ENCODE peak calls at places on chromosome 11, in five cellular contexts. H, T, L, E and X are unnamed samples.

GRCh38 chr11:43944761-43945311 is 2.4 kb downstream of the C11orf96 start:
- DNase-seq in H (peak; percentile 75), T (peak; percentile 71), L (peak; percentile 39), E (peak; percentile 57), X (peak; percentile 84)

GRCh38 chr11:27710536-27710935 is 10.3 kb upstream of the BDNF start:
- DNase-seq in H (no peak), T (no peak), L (no peak), E (no peak), X (no peak)

GRCh38 chr11:77560605-77561004 is 29.1 kb upstream of the AQP11 start:
- DNase-seq in H (no peak), T (no peak), L (no peak), E (peak; percentile 19), X (peak; percentile 89)

GRCh38 chr11:79437981-79438630 is 2.7 kb downstream of the TENM4 start:
- DNase-seq in H (no peak), T (peak; percentile 28), L (no peak), E (peak; percentile 11), X (no peak)

GRCh38 chr11:86041975-86042378 is 26.9 kb downstream of the PICALM start:
- DNase-seq in H (peak; percentile 66), T (peak; percentile 32), L (peak; percentile 61), E (peak; percentile 95), X (peak; percentile 86)

GRCh38 chr11:100903284-100903683 is 216.2 kb downstream of the ARHGAP42 start:
- DNase-seq in H (no peak), T (no peak), L (no peak), E (peak; percentile 8), X (no peak)

GRCh38 chr11:103586756-103587155 is 449.7 kb upstream of the DDI1 start:
- DNase-seq in H (no peak), T (no peak), L (no peak), E (no peak), X (no peak)

GRCh38 chr11:36601145-36601544 is 3.1 kb upstream of the RAG2 start:
- DNase-seq in H (no peak), T (no peak), L (no peak), E (no peak), X (no peak)

GRCh38 chr11:113721462-113722066 is 15.5 kb upstream of the TMPRSS5 start:
- DNase-seq in H (no peak), T (no peak), L (no peak), E (peak; percentile 82), X (no peak)

GRCh38 chr11:47688101-47688500 is 27.1 kb downstream of the AGBL2 start:
- DNase-seq in H (no peak), T (no peak), L (no peak), E (peak; percentile 13), X (no peak)

GRCh38 chr11:69173326-69173725 is 17.6 kb downstream of the SMIM38 start:
- DNase-seq in H (no peak), T (no peak), L (no peak), E (no peak), X (no peak)

GRCh38 chr11:47204633-47204989 is 10.2 kb upstream of the DDB2 start:
- DNase-seq in H (no peak), T (no peak), L (no peak), E (peak; percentile 73), X (no peak)

GRCh38 chr11:69567951-69568808 is 72.8 kb upstream of the CCND1 start:
- DNase-seq in H (no peak), T (no peak), L (no peak), E (no peak), X (no peak)

GRCh38 chr11:61971177-61972111 is 4.0 kb upstream of the FTH1 start:
- DNase-seq in H (peak; percentile 94), T (peak; percentile 98), L (peak; percentile 99), E (peak; percentile 100), X (peak; percentile 86)

GRCh38 chr11:9060700-9061111 is 30.7 kb downstream of the SCUBE2 start:
- DNase-seq in H (no peak), T (no peak), L (no peak), E (no peak), X (no peak)

DNA sequence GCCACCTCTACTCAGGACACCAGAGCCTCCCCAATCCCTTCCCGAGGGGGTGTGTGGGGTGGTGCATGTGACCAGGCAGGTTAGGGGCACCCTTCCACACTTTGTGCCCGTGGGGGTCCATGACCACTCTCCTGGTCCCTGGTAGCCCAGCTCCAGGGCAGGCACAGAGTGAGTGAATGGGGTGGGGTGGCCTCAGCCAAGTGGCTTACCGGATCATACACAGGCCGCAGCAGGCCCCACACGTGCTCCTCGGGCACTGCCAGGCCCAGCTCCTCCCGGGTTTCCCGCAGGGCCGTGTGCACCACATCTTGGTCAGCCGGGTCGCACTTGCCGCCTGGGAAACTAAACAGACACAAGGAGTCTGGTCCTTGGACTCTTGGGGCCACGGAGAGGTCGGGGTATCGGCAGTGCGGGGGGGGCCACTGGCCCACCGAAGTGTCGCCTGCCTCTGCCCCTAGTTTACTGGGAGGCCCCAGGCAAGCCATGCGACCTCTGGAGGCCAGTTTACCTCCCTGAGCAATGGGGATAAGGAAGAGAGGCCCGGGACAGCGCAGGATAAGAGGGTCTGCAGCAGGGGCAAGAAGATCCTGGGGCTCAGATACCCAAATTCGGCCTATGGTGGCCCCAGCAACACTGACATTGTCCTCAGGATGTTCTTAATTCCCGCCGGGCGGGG is 889 bp downstream of the NUDT8 start:
- DNase-seq in H (no peak), T (no peak), L (peak; percentile 26), E (no peak), X (no peak)
- H3K4me3 ChIP-seq in H (peak overlapping the region; percentile 68), T (peak overlapping the region; percentile 63), L (peak overlapping the region; percentile 51), E (peak overlapping the region; percentile 42), X (peak overlapping the region; percentile 60)

GRCh38 chr11:126433244-126433846 is 77.9 kb downstream of the ST3GAL4 start:
- DNase-seq in H (no peak), T (no peak), L (no peak), E (no peak), X (no peak)
- H3K27me3 ChIP-seq in H (no peaks in the 10 kb centered on the region), T (no peaks in the 10 kb centered on the region), L (no peaks in the 10 kb centered on the region), E (no peaks in the 10 kb centered on the region), X (no peaks in the 10 kb centered on the region)

GRCh38 chr11:129785383-129786111 is 30.1 kb upstream of the TMEM45B start:
- DNase-seq in H (no peak), T (no peak), L (no peak), E (peak; percentile 33), X (peak; percentile 66)
- TF ChIP-seq CTCF in H (peak; percentile 25), T (no peak), L (no peak), E (peak; percentile 39), X (peak; percentile 2)

GRCh38 chr11:35077709-35078695 is 61.0 kb upstream of the CD44 start:
- DNase-seq in H (no peak), T (no peak), L (no peak), E (no peak), X (no peak)
- H3K4me3 ChIP-seq in H (no peak overlapping the region), T (no peak overlapping the region), L (no peak overlapping the region), E (no peak overlapping the region), X (no peak overlapping the region)

GRCh38 chr11:6862961-6863360 is at the start of gene OR10A2:
- DNase-seq in H (no peak), T (no peak), L (no peak), E (no peak), X (no peak)

DNA sequence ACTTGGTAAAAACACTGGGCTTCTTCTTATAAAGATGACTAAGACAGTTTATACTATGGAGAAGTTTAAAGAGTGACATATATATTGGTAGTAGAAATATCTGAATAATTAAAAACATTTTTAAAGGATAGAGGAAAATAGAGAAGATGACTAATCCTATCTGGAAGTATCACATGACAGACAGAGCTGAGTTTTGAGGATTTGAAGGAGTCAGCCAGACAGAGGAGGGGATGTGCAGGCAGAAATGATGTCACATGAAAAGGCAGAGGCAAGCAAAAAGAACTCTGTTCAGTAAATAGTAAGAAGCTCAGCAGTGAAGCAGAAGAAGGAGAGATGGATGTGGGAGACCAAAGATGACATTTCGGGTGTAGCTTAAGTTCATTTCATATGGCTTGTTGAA is 1.6 kb downstream of the OR10A2 start:
- DNase-seq in H (no peak), T (no peak), L (no peak), E (no peak), X (no peak)
- H3K27me3 ChIP-seq in H (no peaks in the 10 kb centered on the region), T (no peaks in the 10 kb centered on the region), L (no peaks in the 10 kb centered on the region), E (no peaks in the 10 kb centered on the region), X (no peaks in the 10 kb centered on the region)

DNA sequence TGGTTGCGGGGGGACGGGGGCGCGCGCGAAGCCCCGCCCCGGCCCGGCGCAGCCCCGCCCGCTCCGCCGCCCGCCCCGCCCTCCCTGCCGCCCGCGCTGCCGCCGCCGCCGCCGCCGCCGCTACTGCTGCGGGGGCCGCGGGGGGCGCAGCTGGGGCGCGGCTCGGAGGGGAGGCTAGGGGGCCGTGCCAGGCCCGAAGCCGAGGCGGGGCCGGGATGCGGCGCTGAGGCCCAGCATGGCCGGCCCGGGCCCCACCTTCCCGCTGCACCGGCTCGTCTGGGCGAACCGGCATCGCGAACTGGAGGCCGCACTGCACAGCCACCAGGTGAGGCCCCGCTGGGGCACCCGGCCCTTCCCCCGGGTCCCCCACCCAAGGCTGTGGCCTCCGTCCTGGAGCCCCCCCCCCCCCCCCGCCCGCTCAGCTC is at the start of gene ANKRD13D:
- DNase-seq in H (no peak), T (no peak), L (no peak), E (no peak), X (no peak)
- TF ChIP-seq CTCF in H (no peak), T (no peak), L (no peak), E (no peak), X (no peak)

DNA sequence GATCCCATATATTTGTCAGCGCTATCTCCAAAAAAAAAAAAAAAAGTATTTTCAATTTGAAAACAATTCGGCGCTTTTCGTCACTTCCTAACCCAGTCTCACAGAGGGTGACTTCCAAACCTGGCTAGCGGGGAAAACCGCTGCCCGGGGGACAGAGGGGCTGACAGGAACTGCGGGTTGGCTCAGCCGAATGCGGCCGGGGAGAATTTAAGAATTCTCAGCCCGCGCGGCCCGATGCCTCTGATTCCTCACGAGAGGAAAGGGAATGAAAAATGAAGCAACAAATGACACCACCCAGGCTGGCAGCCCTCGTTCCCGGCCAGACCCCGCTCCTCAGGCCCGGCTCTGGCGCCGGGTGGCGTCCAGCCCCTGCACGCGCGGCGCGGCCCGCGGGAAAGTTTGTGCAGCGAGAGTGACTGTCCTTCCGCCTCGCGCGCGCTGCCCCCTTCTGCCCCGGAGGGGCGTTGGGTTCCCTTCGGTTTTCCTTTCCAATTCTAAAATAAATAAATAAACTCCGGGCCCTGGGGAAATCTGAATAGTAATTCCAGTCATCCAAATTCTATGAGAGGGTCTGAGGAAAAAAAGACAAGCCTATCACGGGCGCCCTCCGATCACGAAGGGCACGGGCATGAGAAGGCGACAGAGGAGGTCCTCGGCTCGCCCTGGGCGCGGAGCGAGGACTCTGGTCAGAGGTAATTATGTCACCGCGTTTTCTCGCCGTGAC is 4.8 kb upstream of the PAX6 start:
- DNase-seq in H (no peak), T (no peak), L (no peak), E (no peak), X (no peak)
- H3K4me3 ChIP-seq in H (peak overlapping the region; percentile 37), T (peak overlapping the region; percentile 31), L (peak overlapping the region; percentile 14), E (no peak overlapping the region), X (no peak overlapping the region)

GRCh38 chr11:2511421-2512369 is 66.9 kb downstream of the KCNQ1 start:
- DNase-seq in H (peak; percentile 7), T (peak; percentile 63), L (no peak), E (no peak), X (no peak)
- H3K27me3 ChIP-seq in H (no peaks in the 10 kb centered on the region), T (no peaks in the 10 kb centered on the region), L (no peaks in the 10 kb centered on the region), E (peaks cover 40% of the 10 kb centered on the region), X (no peaks in the 10 kb centered on the region)

GRCh38 chr11:32658639-32659406 is 75.2 kb downstream of the EIF3M start:
- DNase-seq in H (no peak), T (no peak), L (no peak), E (no peak), X (no peak)

DNA sequence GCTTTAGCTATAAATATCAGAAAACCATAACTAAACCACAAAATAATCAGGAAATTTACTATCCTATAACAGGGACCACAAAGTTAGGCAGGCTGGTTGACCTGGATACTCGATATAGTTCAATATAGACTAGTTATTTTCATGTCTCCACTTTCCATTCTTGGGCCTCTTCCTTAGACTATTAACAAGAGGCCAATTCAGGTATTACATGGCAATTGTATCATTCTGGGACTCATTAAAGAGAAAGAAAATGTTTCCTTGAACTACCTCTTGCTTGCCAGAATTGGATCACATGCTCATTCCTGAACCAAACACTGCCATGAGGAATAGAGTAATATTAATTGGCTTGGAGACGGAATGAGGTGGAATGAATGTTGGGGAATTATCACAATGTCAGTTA is 76.0 kb downstream of the EIF3M start:
- DNase-seq in H (no peak), T (no peak), L (no peak), E (no peak), X (no peak)
- TF ChIP-seq CTCF in H (no peak), T (peak; percentile 22), L (no peak), E (no peak), X (no peak)